ENCODE peak calls at places on chromosome 11, in four cellular contexts. U is A549, D is H54, Y is testis. H is an unnamed sample.
A peak's percentile ranks its signal among the peaks of the same experiment; 100 is the strongest.

GRCh38 chr11:47179655-47179991 is 2.9 kb upstream of the ARFGAP2 start:
- DNase-seq in U (peak; percentile 78), D (peak; percentile 81), Y (peak; percentile 63), H (peak; percentile 66)

GRCh38 chr11:76578655-76579046 is 91.9 kb downstream of the LRRC32 start:
- DNase-seq in U (no peak), D (no peak), Y (peak; percentile 35), H (no peak)

GRCh38 chr11:75100314-75100713 is 3.6 kb upstream of the OR2AT4 start:
- DNase-seq in U (peak; percentile 52), D (peak; percentile 44), Y (no peak), H (peak; percentile 92)

GRCh38 chr11:54944211-54944610 is 237.6 kb downstream of the OR4A5 start:
- DNase-seq in U (no peak), D (no peak), Y (no peak), H (no peak)

GRCh38 chr11:65915821-65916251 is 3.0 kb downstream of the C11orf68 start:
- DNase-seq in U (peak; percentile 98), D (peak; percentile 95), Y (peak; percentile 60), H (peak; percentile 59)

GRCh38 chr11:118622376-118623290 is 15.2 kb downstream of the PHLDB1 start:
- DNase-seq in U (peak; percentile 38), D (peak; percentile 73), Y (peak; percentile 71), H (no peak)

GRCh38 chr11:12061851-12062560 is 48.4 kb upstream of the MICAL2 start:
- DNase-seq in U (no peak), D (no peak), Y (no peak), H (no peak)

GRCh38 chr11:15636520-15637065 is 521.9 kb downstream of the INSC start:
- DNase-seq in U (no peak), D (no peak), Y (no peak), H (no peak)

GRCh38 chr11:2789791-2790580 is 90.2 kb upstream of the KCNQ1OT1 start:
- DNase-seq in U (no peak), D (no peak), Y (peak; percentile 10), H (no peak)

GRCh38 chr11:65410936-65411680 is 11.5 kb upstream of the NEAT1 start:
- DNase-seq in U (no peak), D (no peak), Y (no peak), H (no peak)

GRCh38 chr11:16326679-16327297 is 29.6 kb downstream of the SOX6 start:
- DNase-seq in U (no peak), D (no peak), Y (no peak), H (peak; percentile 6)

GRCh38 chr11:15490535-15490934 is 375.8 kb downstream of the INSC start:
- DNase-seq in U (no peak), D (no peak), Y (no peak), H (no peak)

GRCh38 chr11:11532574-11532973 is 89.2 kb downstream of the GALNT18 start:
- DNase-seq in U (no peak), D (no peak), Y (no peak), H (no peak)

GRCh38 chr11:64224151-64224890 is 1.7 kb downstream of the TRPT1 start:
- DNase-seq in U (no peak), D (peak; percentile 77), Y (no peak), H (no peak)

GRCh38 chr11:117519170-117519569 is 191.5 kb downstream of the CEP164 start:
- DNase-seq in U (no peak), D (no peak), Y (peak; percentile 81), H (no peak)

GRCh38 chr11:104653011-104653806 is 245.1 kb downstream of the CASP12 start:
- DNase-seq in U (no peak), D (no peak), Y (peak; percentile 16), H (peak; percentile 3)

GRCh38 chr11:65278351-65278750 is 16.6 kb downstream of the POLA2 start:
- DNase-seq in U (no peak), D (no peak), Y (no peak), H (no peak)

GRCh38 chr11:108093128-108093904 is 28.1 kb upstream of the ACAT1 start:
- DNase-seq in U (no peak), D (no peak), Y (no peak), H (peak; percentile 8)

GRCh38 chr11:74138572-74138971 is 32.2 kb downstream of the C2CD3 start:
- DNase-seq in U (peak; percentile 74), D (peak; percentile 47), Y (peak; percentile 20), H (peak; percentile 43)

GRCh38 chr11:65114538-65115171 is 2.8 kb downstream of the ZNHIT2 start:
- DNase-seq in U (no peak), D (no peak), Y (no peak), H (no peak)

GRCh38 chr11:69831985-69832384 is 12.8 kb upstream of the FGF3 start:
- DNase-seq in U (no peak), D (no peak), Y (no peak), H (no peak)

GRCh38 chr11:102678022-102678421 is 27.5 kb downstream of the MMP27 start:
- DNase-seq in U (no peak), D (no peak), Y (no peak), H (no peak)

GRCh38 chr11:115284766-115285165 is 219.4 kb downstream of the CADM1 start:
- DNase-seq in U (no peak), D (no peak), Y (no peak), H (no peak)

GRCh38 chr11:44338721-44339529 is 29.0 kb upstream of the ALX4 start:
- DNase-seq in U (no peak), D (no peak), Y (no peak), H (no peak)

GRCh38 chr11:76759517-76759916 is 23.6 kb upstream of the TSKU start:
- DNase-seq in U (no peak), D (no peak), Y (no peak), H (no peak)

GRCh38 chr11:113895367-113896155 is 9.0 kb upstream of the HTR3B start:
- DNase-seq in U (no peak), D (no peak), Y (peak; percentile 25), H (no peak)

GRCh38 chr11:58503361-58503856 is 4.5 kb downstream of the OR5B21 start:
- DNase-seq in U (no peak), D (no peak), Y (no peak), H (no peak)

GRCh38 chr11:121521145-121522042 is 68.6 kb upstream of the SORL1-AS1 start:
- DNase-seq in U (no peak), D (no peak), Y (no peak), H (no peak)

GRCh38 chr11:67276821-67277230 is 10.6 kb downstream of the GRK2 start:
- DNase-seq in U (no peak), D (no peak), Y (no peak), H (peak; percentile 72)

GRCh38 chr11:88304352-88304751 is 33.2 kb downstream of the CTSC start:
- DNase-seq in U (no peak), D (no peak), Y (no peak), H (no peak)

GRCh38 chr11:88303037-88303436 is 34.5 kb downstream of the CTSC start:
- DNase-seq in U (no peak), D (no peak), Y (no peak), H (no peak)

GRCh38 chr11:88297320-88298263 is 39.9 kb downstream of the CTSC start:
- DNase-seq in U (no peak), D (no peak), Y (no peak), H (peak; percentile 2)

GRCh38 chr11:88301478-88302140 is 35.9 kb downstream of the CTSC start:
- DNase-seq in U (no peak), D (no peak), Y (no peak), H (no peak)

DNA sequence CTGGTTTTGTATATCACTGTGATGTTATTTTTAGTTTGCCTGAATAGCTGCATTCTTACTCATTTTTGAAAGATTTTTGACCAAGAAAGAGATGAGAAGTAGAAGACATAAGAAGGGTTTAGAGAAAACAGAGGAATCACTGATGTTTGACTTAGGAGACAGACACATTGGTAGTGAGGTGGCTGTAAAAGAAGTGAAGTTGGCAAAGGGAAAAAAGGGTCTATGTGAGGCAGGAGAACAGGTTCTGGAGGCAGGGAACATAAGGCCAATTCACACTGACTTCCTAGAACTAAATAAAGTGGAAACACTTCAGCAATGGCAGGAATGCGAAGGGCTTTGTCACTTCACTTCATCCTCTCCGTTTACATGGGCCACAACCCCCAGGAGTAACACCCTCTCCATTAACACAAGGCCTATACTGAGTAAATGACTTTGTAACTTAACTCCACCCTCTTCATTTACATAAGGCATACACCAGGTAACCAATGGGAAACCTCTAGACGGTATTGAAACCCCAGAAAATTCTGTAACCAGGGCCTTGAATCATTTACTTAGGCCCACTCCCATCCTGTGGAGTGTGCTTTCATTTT is 36.6 kb downstream of the CTSC start:
- DNase-seq in U (no peak), D (no peak), Y (no peak), H (no peak)
- TF ChIP-seq POLR2A in U (no peak), D (no peak), Y (no peak), H (no peak)

DNA sequence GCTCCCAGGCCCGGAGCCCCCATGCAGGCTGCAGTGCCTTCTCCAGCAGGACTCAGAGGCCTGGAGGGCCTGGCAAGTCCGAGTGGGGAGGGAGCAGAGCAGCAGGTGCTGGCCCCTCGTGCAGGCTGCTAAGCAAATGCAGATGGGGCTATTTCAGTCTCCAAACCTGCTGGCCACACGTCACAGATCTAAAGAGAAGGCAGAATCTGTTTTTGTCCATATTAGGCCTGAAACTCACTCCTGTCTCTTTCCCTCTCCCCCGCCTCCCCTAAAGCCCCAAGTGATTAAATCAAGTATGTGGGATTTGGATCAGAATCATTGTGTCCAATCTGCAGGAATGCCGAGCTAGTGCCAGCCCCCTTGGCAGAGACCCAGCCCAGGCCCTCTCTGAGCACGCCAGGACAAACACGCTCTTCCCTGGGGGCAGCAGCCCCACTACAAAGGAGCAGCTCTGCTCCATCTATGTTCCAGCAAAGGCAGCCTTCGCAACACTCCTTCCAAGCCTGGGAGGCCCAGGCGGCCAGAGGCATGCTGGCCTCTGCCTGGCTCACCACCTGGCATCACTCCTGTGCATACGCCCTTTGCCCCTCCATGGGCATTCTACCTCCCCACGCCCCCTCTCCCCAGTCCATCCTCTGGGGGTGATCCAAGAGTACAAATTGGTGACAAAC is 26.5 kb downstream of the RPL27A start:
- DNase-seq in U (no peak), D (no peak), Y (peak; percentile 92), H (no peak)
- TF ChIP-seq POLR2A in U (no peak), D (no peak), Y (no peak), H (no peak)

GRCh38 chr11:112161012-112161411 is 2.9 kb downstream of the IL18 start:
- DNase-seq in U (no peak), D (no peak), Y (no peak), H (no peak)

GRCh38 chr11:112162761-112163669 is 879 bp downstream of the IL18 start:
- DNase-seq in U (no peak), D (no peak), Y (no peak), H (no peak)

GRCh38 chr11:112166561-112166960 is 611 bp upstream of the TEX12 start:
- DNase-seq in U (no peak), D (no peak), Y (no peak), H (no peak)

GRCh38 chr11:112165049-112165448 is 1.2 kb upstream of the IL18 start:
- DNase-seq in U (no peak), D (no peak), Y (no peak), H (no peak)

DNA sequence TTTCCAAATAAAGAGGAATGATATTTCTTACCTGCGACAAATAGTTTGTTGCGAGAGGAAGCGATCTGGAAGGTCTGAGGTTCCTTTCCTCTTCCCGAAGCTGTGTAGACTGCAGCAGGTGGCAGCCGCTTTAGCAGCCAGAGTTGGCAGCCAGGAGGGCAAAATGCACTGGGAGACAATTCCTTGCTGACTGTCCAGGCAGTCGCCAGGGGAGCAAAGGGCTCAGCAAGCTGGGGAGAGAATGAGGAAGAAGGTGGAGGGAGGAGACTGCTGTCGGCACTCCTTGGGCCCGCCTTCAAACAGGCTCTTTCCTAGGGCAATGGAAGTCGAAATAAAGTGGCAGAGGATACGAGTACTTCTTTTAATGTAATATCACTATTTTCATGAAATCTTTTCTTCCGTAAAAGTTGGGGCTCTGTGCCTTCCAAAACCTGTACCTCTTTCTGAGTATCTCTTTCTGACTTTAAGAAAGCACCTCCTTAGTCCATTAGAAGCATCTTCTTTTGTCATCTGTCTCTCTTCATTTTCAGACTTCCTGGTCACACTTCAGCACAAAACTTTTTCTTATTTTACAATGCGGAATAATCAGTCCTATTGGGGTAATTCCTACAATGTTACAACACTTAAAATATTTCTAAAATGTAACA is at the start of gene IL18:
- DNase-seq in U (peak; percentile 78), D (peak; percentile 37), Y (peak; percentile 27), H (peak; percentile 8)
- TF ChIP-seq POLR2A in U (peak; percentile 57), D (peak; percentile 52), Y (no peak), H (peak; percentile 66)

GRCh38 chr11:125072210-125072960 is 9.3 kb downstream of the SLC37A2 start:
- DNase-seq in U (no peak), D (no peak), Y (no peak), H (no peak)
- TF ChIP-seq POLR2A in U (no peak), D (no peak), Y (no peak), H (no peak)